ENCODE peak calls at places on chromosomes 11 and 22, in five cellular contexts. N, Y, H, J and T are unnamed samples.

GRCh38 chr11:120660024-120660565 is 148.5 kb downstream of the GRIK4 start:
- DNase-seq in N (no peak), Y (peak), H (peak), J (peak), T (no peak)

GRCh38 chr11:616320-617220 is 820 bp upstream of the IRF7 start:
- DNase-seq in H (no peak), N (peak), J (no peak), Y (no peak), T (no peak)

GRCh38 chr11:118892515-118892914 is 8.8 kb downstream of the CXCR5 start:
- DNase-seq in N (peak), Y (no peak), J (no peak), H (no peak), T (no peak)

GRCh38 chr11:97965849-97966646 is 1054.7 kb upstream of the CNTN5 start:
- DNase-seq in H (no peak), J (no peak), Y (peak), N (no peak), T (no peak)

GRCh38 chr22:48592066-48592345 is 1235.7 kb downstream of the BRD1 start:
- DNase-seq in Y (no peak), H (no peak), J (no peak), N (no peak), T (no peak)

GRCh38 chr11:14552089-14552488 is 31.9 kb upstream of the PSMA1 start:
- DNase-seq in N (no peak), H (no peak), Y (no peak), J (no peak), T (no peak)

GRCh38 chr11:58618215-58618614 is 4.2 kb upstream of the CNTF start:
- DNase-seq in N (no peak), Y (no peak), H (no peak), J (peak), T (no peak)

GRCh38 chr11:128931661-128932060 is 11.0 kb downstream of the TP53AIP1 start:
- DNase-seq in N (no peak), H (no peak), Y (no peak), J (no peak), T (no peak)

GRCh38 chr22:36546092-36546804 is 17.3 kb upstream of the EIF3D start:
- DNase-seq in H (peak), N (no peak), J (peak), Y (peak), T (no peak)

GRCh38 chr11:131077340-131077739 is 161.1 kb upstream of the SNX19 start:
- DNase-seq in N (no peak), Y (no peak), H (no peak), J (no peak), T (no peak)

GRCh38 chr11:2208691-2209369 is 37.2 kb upstream of the TH start:
- DNase-seq in Y (no peak), J (peak), N (peak), H (no peak), T (no peak)

GRCh38 chr11:10990637-10991036 is 132.8 kb upstream of the ZBED5 start:
- DNase-seq in Y (no peak), H (no peak), N (no peak), J (peak), T (no peak)

GRCh38 chr11:119676461-119677020 is 52.5 kb downstream of the NECTIN1 start:
- DNase-seq in N (no peak), H (no peak), J (no peak), Y (peak), T (no peak)

GRCh38 chr11:45847908-45848316 is 637 bp downstream of the CRY2 start:
- DNase-seq in H (peak), N (peak), Y (peak), J (peak), T (no peak)

GRCh38 chr22:50089231-50090140 is at the start of gene MOV10L1:
- DNase-seq in J (no peak), Y (peak), H (no peak), N (peak), T (no peak)

GRCh38 chr11:11380340-11380739 is 27.3 kb upstream of the CSNK2A3 start:
- DNase-seq in N (no peak), H (no peak), Y (no peak), J (no peak), T (no peak)

GRCh38 chr11:86818466-86819282 is 18.3 kb downstream of the PRSS23 start:
- DNase-seq in Y (peak), J (peak), N (no peak), H (no peak), T (no peak)

GRCh38 chr11:67491276-67492068 is 8.6 kb downstream of the AIP start:
- DNase-seq in J (no peak), H (no peak), N (peak), Y (no peak), T (no peak)

GRCh38 chr11:111327908-111328624 is 29.7 kb downstream of the POU2AF3 start:
- DNase-seq in H (no peak), J (no peak), N (no peak), Y (no peak), T (no peak)

GRCh38 chr11:57294225-57295131 is 30.3 kb downstream of the TNKS1BP1 start:
- DNase-seq in H (no peak), Y (peak), J (no peak), N (no peak), T (no peak)

GRCh38 chr11:368414-369335 is 624 bp upstream of the B4GALNT4 start:
- DNase-seq in J (peak), Y (peak), H (no peak), N (peak), T (no peak)

GRCh38 chr11:69934861-69935494 is 115.8 kb upstream of the FGF3 start:
- DNase-seq in J (peak), H (no peak), Y (no peak), N (no peak), T (no peak)

GRCh38 chr11:6799402-6799801 is at the start of gene OR6A2:
- DNase-seq in H (no peak), Y (no peak), N (no peak), J (no peak), T (no peak)

GRCh38 chr11:21514298-21514697 is 678.6 kb upstream of the ANO5 start:
- DNase-seq in H (peak), J (peak), Y (no peak), N (no peak), T (no peak)
- TF ChIP-seq CTCF in H (peak), J (peak), Y (no peak), N (no peak), T (no peak)

GRCh38 chr11:113305440-113306336 is 8.7 kb upstream of the TTC12 start:
- DNase-seq in N (peak), J (peak), H (peak), Y (peak), T (peak)
- TF ChIP-seq CTCF in N (peak), J (peak), H (peak), Y (peak), T (peak)

DNA sequence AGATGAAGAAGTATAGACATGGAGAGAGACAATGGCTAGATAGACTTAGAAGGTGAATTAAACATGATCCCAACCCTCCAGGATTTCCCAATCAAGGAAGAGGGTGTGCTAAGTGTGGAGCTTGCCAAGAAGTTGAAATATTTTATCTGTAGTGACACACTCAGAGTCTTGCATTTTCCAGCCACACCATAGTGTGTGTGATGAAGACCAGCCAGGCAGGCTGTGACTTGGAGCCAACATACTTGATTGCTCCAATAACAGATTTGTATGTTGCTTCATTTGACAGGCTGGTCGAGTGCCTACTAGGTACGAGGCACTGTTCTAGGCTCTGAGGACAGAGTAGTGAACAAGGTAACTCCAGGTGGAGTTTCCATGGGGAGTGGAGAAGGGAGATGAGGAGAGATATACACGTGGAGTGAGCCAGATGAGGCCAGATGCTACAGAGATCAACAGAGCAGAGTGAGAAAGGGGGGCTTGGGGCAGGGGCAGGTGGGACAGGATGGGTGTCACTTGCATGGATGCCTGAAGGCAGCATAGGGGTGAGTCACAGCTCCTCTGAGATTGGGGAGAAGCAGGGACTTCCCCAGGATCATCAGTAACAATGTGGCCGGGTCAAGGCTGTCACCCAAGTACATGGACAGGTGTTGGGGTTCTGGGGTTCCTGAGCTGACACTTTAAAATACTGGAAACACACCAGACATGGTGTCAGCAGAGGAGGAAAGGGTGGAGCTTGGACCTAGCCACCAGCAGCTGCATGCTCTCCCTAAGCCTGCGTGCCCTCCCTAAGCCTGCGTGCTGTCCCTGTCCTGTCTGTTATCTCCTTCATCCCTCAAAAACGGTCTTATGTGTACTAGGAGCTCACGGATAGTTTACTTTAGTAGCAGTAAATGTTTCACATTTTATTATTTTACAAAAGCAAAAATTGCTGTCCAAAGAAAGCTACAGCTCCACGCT is 23.6 kb downstream of the PDGFB start:
- DNase-seq in N (peak), J (no peak), H (no peak), Y (peak), T (no peak)
- TF ChIP-seq CTCF in N (no peak), J (no peak), H (no peak), Y (no peak), T (no peak)

GRCh38 chr11:65811764-65812475 is 21.8 kb upstream of the SNX32 start:
- DNase-seq in H (no peak), Y (peak), J (no peak), N (peak), T (no peak)
- TF ChIP-seq CTCF in H (no peak), Y (peak), J (no peak), N (no peak), T (no peak)

GRCh38 chr11:95659088-95659487 is 130.5 kb downstream of the FAM76B start:
- DNase-seq in J (no peak), H (no peak), Y (no peak), N (no peak), T (no peak)
- TF ChIP-seq CTCF in J (no peak), H (no peak), Y (no peak), N (no peak), T (no peak)

GRCh38 chr11:74325649-74326645 is 14.5 kb upstream of the P4HA3 start:
- DNase-seq in N (peak), H (no peak), Y (peak), J (no peak), T (no peak)
- TF ChIP-seq CTCF in N (no peak), H (no peak), Y (no peak), J (no peak), T (no peak)

GRCh38 chr11:34308821-34309585 is 48.8 kb downstream of the ABTB2 start:
- DNase-seq in H (no peak), Y (peak), J (peak), N (no peak), T (no peak)
- TF ChIP-seq CTCF in H (no peak), Y (no peak), J (no peak), N (no peak), T (no peak)